ENCODE peak calls at places on chromosomes 7 and 10, in four cellular contexts. C is fibroblast of lung, J is neural progenitor cell, P is Karpas-422. S is an unnamed sample.

GRCh38 chr7:133858311-133858710 is 268.8 kb upstream of the LRGUK start:
- DNase-seq in P (no peak), C (no peak), J (no peak), S (no peak)

GRCh38 chr7:155002411-155003214 is at the start of gene PAXIP1:
- DNase-seq in C (peak; percentile 13), P (peak; percentile 84), J (peak; percentile 92), S (peak; percentile 77)

GRCh38 chr7:1592299-1592842 is 22.5 kb upstream of the PSMG3 start:
- DNase-seq in C (no peak), P (no peak), J (no peak), S (no peak)

GRCh38 chr7:4237296-4238235 is 444.5 kb upstream of the FOXK1 start:
- DNase-seq in P (no peak), J (no peak), C (no peak), S (no peak)

GRCh38 chr7:62361-63116 is 129.8 kb upstream of the FAM20C start:
- DNase-seq in J (no peak), C (no peak), P (peak; percentile 19), S (no peak)

GRCh38 chr10:57457972-57458512 is 809.7 kb downstream of the IPMK start:
- DNase-seq in J (no peak), C (no peak), P (no peak), S (no peak)

GRCh38 chr10:76297787-76298281 is 866.4 kb downstream of the LRMDA start:
- DNase-seq in P (no peak), J (peak; percentile 59), C (no peak), S (no peak)

GRCh38 chr7:135291809-135292253 is 58.2 kb downstream of the STRA8 start:
- DNase-seq in C (peak; percentile 91), P (no peak), J (no peak), S (peak; percentile 15)

GRCh38 chr7:4939971-4940720 is 18.8 kb downstream of the MMD2 start:
- DNase-seq in J (no peak), C (no peak), P (no peak), S (no peak)

GRCh38 chr7:120931243-120931642 is 19.3 kb upstream of the ING3 start:
- DNase-seq in P (no peak), J (no peak), C (peak; percentile 6), S (no peak)

GRCh38 chr10:79241629-79241989 is 105.7 kb upstream of the PPIF start:
- DNase-seq in J (no peak), P (no peak), C (no peak), S (no peak)
- H3K4me3 ChIP-seq in J (peak overlapping the region; percentile 82), P (peak overlapping the region; percentile 90), C (no peak overlapping the region), S (peak overlapping the region; percentile 48)

GRCh38 chr7:130922206-130923112 is 188.5 kb upstream of the KLF14 start:
- DNase-seq in P (no peak), J (no peak), C (peak; percentile 58), S (no peak)
- H3K4me3 ChIP-seq in P (no peak overlapping the region), J (no peak overlapping the region), C (no peak overlapping the region), S (no peak overlapping the region)

GRCh38 chr10:19640864-19641263 is 175.4 kb upstream of the PLXDC2 start:
- DNase-seq in J (no peak), P (no peak), C (no peak), S (no peak)

GRCh38 chr10:19634163-19634562 is 182.1 kb upstream of the PLXDC2 start:
- DNase-seq in C (no peak), J (no peak), P (no peak), S (no peak)

GRCh38 chr10:19638873-19639233 is 177.4 kb upstream of the PLXDC2 start:
- DNase-seq in P (no peak), J (no peak), C (no peak), S (no peak)

DNA sequence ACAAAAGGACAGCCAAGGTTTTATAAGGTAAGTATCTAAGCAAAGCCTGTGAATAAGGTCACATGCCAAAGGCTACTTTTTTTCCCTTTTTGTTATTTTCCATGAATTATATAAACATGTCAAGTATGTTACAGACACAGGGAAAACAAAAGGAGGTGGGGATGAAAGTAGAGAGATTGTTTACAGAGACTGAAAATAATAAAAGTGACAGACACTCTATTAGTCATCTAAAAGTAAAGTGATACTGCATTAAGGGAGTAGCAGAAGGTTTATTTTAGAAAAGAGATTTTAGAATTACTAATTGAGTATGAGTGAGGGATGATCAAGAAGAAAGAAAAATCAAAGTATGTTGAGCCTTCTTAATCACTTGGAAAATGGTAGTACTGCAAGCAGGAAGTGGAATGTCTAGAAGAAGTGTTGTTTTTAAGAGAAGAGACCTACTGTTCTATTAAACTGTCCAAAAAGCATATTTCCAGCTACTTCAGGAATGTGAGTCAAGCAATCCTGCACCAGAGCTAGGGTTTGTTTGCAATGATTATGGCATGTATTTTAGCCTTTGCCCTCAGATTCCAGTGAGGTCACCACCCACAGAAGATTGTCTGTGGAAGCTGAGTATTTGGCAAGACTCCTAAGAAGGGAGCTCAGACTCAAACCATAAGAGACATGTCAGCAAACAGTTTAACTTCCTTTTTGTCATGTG is 177.9 kb upstream of the PLXDC2 start:
- DNase-seq in P (peak; percentile 40), C (peak; percentile 94), J (no peak), S (peak; percentile 68)
- H3K4me3 ChIP-seq in P (peak overlapping the region; percentile 56), C (peak overlapping the region; percentile 43), J (no peak overlapping the region), S (peak overlapping the region; percentile 77)

GRCh38 chr10:10589540-10589939 is 428.1 kb upstream of the CELF2 start:
- DNase-seq in P (peak; percentile 57), J (no peak), C (peak; percentile 89), S (no peak)
- H3K4me3 ChIP-seq in P (no peak overlapping the region), J (no peak overlapping the region), C (no peak overlapping the region), S (no peak overlapping the region)

DNA sequence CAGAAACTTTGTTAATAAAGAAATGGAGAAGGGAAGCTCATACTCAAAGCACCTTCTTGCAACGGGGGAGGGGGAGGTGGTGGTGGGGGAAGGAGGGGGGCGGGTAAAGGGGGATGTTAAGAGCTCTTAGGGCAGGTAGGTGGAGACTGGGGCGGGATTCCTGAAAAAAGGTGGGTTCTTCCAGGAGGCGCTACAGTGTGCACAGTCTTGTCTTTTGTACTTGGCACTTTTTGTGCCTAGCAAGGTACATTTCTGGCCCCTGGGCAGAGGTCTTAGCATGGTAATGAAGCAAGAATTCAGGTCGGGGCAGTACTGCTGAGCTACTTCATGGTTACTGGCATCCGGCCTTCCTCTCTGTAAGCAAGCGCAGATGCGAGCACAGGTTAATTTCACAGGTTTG is 15.2 kb upstream of the LAMB4 start:
- DNase-seq in P (no peak), J (peak; percentile 10), C (no peak), S (no peak)
- H3K4me3 ChIP-seq in P (no peak overlapping the region), J (no peak overlapping the region), C (no peak overlapping the region), S (no peak overlapping the region)

GRCh38 chr10:132787253-132788179 is 1.6 kb upstream of the NKX6-2 start:
- DNase-seq in C (no peak), P (no peak), J (peak; percentile 86), S (peak; percentile 14)
- H3K4me3 ChIP-seq in C (no peak overlapping the region), P (no peak overlapping the region), J (peak overlapping the region; percentile 32), S (no peak overlapping the region)

DNA sequence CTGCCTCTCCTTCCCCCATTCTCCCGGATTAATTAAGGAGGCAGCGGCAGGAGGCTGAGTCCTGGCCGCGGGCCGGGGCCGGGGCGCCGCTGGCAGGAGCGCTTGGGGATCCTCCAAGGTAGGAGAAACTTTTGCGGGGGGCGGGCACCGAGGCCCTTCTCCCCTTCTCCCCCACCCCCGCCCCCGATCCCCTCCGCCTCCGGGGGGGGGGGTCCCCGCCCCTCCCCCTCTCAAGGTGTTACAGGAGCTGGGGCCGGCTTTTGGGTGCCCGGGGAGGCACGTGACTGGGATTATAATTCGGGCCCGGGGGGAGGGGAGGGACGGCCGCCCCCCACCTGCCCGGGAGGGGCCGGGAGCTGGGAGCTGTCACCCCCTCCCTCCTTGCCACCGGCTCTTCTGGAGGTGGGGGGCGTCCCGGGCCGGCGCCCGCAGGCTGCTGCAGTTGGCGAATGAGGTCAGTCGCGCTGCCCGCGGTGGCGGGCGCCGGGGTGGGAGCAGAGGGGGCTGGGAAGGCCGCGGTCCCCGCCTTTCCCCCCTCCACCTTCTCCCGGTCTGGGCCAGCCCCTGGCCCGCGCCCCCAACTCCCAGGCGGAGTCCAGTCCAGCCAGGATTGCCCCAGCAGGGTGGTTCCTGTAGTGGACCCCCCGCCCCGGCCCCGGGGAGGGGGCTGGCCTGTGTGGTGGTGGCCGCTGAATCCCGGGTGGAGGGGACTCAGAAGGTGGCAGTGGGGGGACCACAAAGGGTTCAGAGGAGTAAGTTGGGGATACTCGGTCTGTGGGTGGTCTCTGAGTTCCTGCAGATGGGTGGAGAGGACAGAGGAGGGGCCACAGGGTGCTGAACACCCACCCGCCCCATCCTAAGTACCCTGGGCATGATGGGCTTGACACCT is 597 bp downstream of the GTF2IRD1 start:
- DNase-seq in J (peak; percentile 63), P (no peak), C (no peak), S (peak; percentile 46)
- H3K4me3 ChIP-seq in J (peak overlapping the region; percentile 81), P (no peak overlapping the region), C (peak overlapping the region; percentile 61), S (peak overlapping the region; percentile 77)

GRCh38 chr10:50210876-50211275 is 40.4 kb downstream of the ASAH2 start:
- DNase-seq in C (no peak), P (peak; percentile 27), J (no peak), S (no peak)
- H3K4me3 ChIP-seq in C (no peak overlapping the region), P (no peak overlapping the region), J (no peak overlapping the region), S (no peak overlapping the region)

GRCh38 chr7:23377134-23377533 is 78.0 kb downstream of the MALSU1 start:
- DNase-seq in C (peak; percentile 56), P (no peak), J (no peak), S (no peak)

GRCh38 chr7:23373151-23374004 is 74.2 kb downstream of the MALSU1 start:
- DNase-seq in C (peak; percentile 76), J (no peak), P (peak; percentile 80), S (no peak)

GRCh38 chr7:23369695-23370404 is 70.7 kb downstream of the MALSU1 start:
- DNase-seq in J (no peak), P (no peak), C (no peak), S (no peak)

GRCh38 chr7:23369100-23369499 is 70.0 kb downstream of the MALSU1 start:
- DNase-seq in J (no peak), C (no peak), P (peak; percentile 57), S (no peak)

DNA sequence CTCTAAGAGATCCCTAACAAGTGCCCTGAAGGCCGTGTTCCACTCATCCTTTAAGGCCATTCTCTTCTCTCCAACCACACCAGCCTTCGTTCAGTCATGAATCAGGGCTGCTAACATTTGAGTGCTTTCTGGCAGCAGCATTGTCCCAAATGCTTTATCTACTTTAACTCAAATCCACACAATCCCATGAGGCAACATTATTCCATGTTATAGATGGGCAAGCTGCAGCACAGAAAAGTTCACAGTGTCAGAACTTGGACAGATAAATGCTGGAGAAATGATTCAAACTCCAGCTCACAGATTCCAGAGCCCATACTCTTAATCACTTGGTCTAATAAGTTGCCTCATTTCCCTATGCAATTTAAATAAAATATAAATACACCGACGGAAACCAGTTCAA is 73.5 kb downstream of the MALSU1 start:
- DNase-seq in P (peak; percentile 60), C (peak; percentile 25), J (no peak), S (no peak)
- H3K4me3 ChIP-seq in P (peak overlapping the region; percentile 49), C (no peak overlapping the region), J (no peak overlapping the region), S (no peak overlapping the region)

S was measured in adipocyte.